ENCODE peak calls at places on chromosomes 1 and 21, in six cellular contexts. One of them, this sample, is unnamed.

GRCh38 chr1:113929750-113930498 is 800 bp downstream of the HIPK1 start:
- DNase-seq in A549: no peak
- DNase-seq in WTC11: no peak
- DNase-seq in H1: peak; percentile 69
- DNase-seq in HepG2: no peak
- DNase-seq in endothelial cell of umbilical vein: no peak
- DNase-seq in this sample: peak; percentile 77

GRCh38 chr1:93811646-93812045 is 67.4 kb downstream of the DNTTIP2 start:
- DNase-seq in A549: no peak
- DNase-seq in WTC11: no peak
- DNase-seq in H1: no peak
- DNase-seq in HepG2: no peak
- DNase-seq in endothelial cell of umbilical vein: no peak
- DNase-seq in this sample: no peak

GRCh38 chr1:166489356-166489669 is 322.5 kb upstream of the FAM78B start:
- DNase-seq in A549: no peak
- DNase-seq in WTC11: no peak
- DNase-seq in H1: no peak
- DNase-seq in HepG2: no peak
- DNase-seq in endothelial cell of umbilical vein: no peak
- DNase-seq in this sample: no peak

GRCh38 chr1:60151311-60151710 is 77.7 kb upstream of the C1orf87 start:
- DNase-seq in A549: no peak
- DNase-seq in WTC11: no peak
- DNase-seq in H1: no peak
- DNase-seq in HepG2: no peak
- DNase-seq in endothelial cell of umbilical vein: no peak
- DNase-seq in this sample: no peak

GRCh38 chr1:144551107-144551542 is 41.6 kb upstream of the PPIAL4F start:
- DNase-seq in A549: no peak
- DNase-seq in WTC11: peak; percentile 30
- DNase-seq in H1: peak; percentile 58
- DNase-seq in HepG2: no peak
- DNase-seq in endothelial cell of umbilical vein: no peak
- DNase-seq in this sample: no peak

GRCh38 chr1:6512908-6513280 is 21.4 kb upstream of the PLEKHG5 start:
- DNase-seq in A549: no peak
- DNase-seq in WTC11: no peak
- DNase-seq in H1: no peak
- DNase-seq in HepG2: no peak
- DNase-seq in endothelial cell of umbilical vein: no peak
- DNase-seq in this sample: no peak

GRCh38 chr1:36606908-36607651 is 124.4 kb upstream of the CSF3R start:
- DNase-seq in A549: no peak
- DNase-seq in WTC11: no peak
- DNase-seq in H1: no peak
- DNase-seq in HepG2: no peak
- DNase-seq in endothelial cell of umbilical vein: no peak
- DNase-seq in this sample: no peak

GRCh38 chr1:39376656-39377055 is 114.8 kb upstream of the BMP8A start:
- DNase-seq in A549: no peak
- DNase-seq in WTC11: no peak
- DNase-seq in H1: no peak
- DNase-seq in HepG2: no peak
- DNase-seq in endothelial cell of umbilical vein: no peak
- DNase-seq in this sample: no peak

GRCh38 chr1:28775121-28775942 is 36.6 kb upstream of the OPRD1 start:
- DNase-seq in A549: no peak
- DNase-seq in WTC11: peak; percentile 77
- DNase-seq in H1: peak; percentile 67
- DNase-seq in HepG2: no peak
- DNase-seq in endothelial cell of umbilical vein: peak; percentile 42
- DNase-seq in this sample: peak; percentile 42

GRCh38 chr21:41701749-41702148 is 65.1 kb downstream of the RIPK4 start:
- DNase-seq in A549: no peak
- DNase-seq in WTC11: no peak
- DNase-seq in H1: no peak
- DNase-seq in HepG2: no peak
- DNase-seq in endothelial cell of umbilical vein: no peak
- DNase-seq in this sample: no peak

GRCh38 chr1:169694304-169694703 is 17.1 kb downstream of the SELL start:
- DNase-seq in A549: no peak
- DNase-seq in WTC11: no peak
- DNase-seq in H1: no peak
- DNase-seq in HepG2: no peak
- DNase-seq in endothelial cell of umbilical vein: peak; percentile 16
- DNase-seq in this sample: no peak

GRCh38 chr1:58576727-58577675 is at the start of gene TACSTD2:
- DNase-seq in A549: no peak
- DNase-seq in WTC11: peak; percentile 83
- DNase-seq in H1: peak; percentile 83
- DNase-seq in HepG2: no peak
- DNase-seq in endothelial cell of umbilical vein: peak; percentile 77
- DNase-seq in this sample: no peak

GRCh38 chr1:226638608-226639007 is 90.0 kb downstream of the STUM start:
- DNase-seq in A549: no peak
- DNase-seq in WTC11: no peak
- DNase-seq in H1: no peak
- DNase-seq in HepG2: no peak
- DNase-seq in endothelial cell of umbilical vein: no peak
- DNase-seq in this sample: no peak

GRCh38 chr1:175576870-175577269 is 166.5 kb downstream of the TNR start:
- DNase-seq in A549: no peak
- DNase-seq in WTC11: no peak
- DNase-seq in H1: no peak
- DNase-seq in HepG2: no peak
- DNase-seq in endothelial cell of umbilical vein: no peak
- DNase-seq in this sample: no peak

DNA sequence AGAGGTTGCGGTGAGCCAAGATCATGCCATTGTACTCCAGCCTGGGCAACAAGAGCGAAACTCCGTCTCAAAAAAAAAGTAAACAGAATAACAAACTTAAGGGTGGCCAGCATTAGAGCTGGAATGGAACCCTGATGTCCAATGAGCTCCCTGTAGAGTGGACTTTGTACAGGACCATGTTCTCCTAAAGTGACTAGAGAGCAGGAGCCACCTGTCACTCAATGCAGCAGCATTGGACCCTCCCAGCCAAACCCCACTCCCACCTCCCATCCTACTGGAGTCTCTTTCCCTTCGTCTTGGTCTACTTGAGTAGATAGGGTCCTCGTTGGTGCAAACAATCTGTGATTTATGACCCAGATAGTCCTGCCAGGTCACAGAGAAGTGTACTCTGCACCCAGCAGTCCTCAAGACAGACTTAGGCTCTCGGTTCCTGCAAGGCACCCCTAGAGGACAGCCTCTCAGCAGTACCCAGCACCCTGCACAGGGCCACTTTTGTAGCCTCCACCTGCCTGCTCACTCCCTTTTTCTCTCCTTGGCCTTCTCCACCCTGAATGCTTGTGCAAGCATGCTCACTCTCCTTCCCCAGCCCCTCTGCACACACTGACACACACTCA is 69.2 kb upstream of the ZNF281 start:
- DNase-seq in A549: peak; percentile 22
- DNase-seq in WTC11: no peak
- DNase-seq in H1: no peak
- DNase-seq in HepG2: no peak
- DNase-seq in endothelial cell of umbilical vein: no peak
- DNase-seq in this sample: no peak
- TF ChIP-seq MAX in A549: no peak
- TF ChIP-seq MAX in WTC11: no peak
- TF ChIP-seq MAX in H1: no peak
- TF ChIP-seq MAX in HepG2: no peak
- TF ChIP-seq MAX in endothelial cell of umbilical vein: no peak
- TF ChIP-seq MAX in this sample: no peak

GRCh38 chr21:20729376-20729775 is 268.8 kb upstream of the NCAM2 start:
- DNase-seq in A549: no peak
- DNase-seq in WTC11: no peak
- DNase-seq in H1: no peak
- DNase-seq in HepG2: no peak
- DNase-seq in endothelial cell of umbilical vein: no peak
- DNase-seq in this sample: no peak

GRCh38 chr21:20728691-20729090 is 269.5 kb upstream of the NCAM2 start:
- DNase-seq in A549: no peak
- DNase-seq in WTC11: no peak
- DNase-seq in H1: no peak
- DNase-seq in HepG2: no peak
- DNase-seq in endothelial cell of umbilical vein: no peak
- DNase-seq in this sample: no peak

DNA sequence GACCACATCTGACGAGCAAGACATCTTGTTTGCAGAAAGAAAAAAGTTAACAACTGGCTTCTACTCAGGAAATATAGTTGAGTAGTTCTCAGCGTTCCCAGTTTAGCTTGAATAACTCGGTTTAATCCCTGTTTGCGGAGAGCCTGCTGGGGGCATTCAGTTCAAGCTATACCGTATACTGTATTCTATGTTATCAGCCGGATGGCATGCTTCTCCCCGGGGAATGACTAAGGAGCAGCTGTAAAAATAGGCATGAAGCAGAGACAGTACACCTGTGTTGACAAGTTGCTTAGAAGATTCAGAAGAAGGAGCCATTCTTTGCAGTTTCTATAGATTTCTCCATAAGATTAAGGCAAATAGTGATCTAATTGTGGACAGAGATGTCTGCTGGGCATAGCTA is 267.8 kb upstream of the NCAM2 start:
- DNase-seq in A549: no peak
- DNase-seq in WTC11: no peak
- DNase-seq in H1: no peak
- DNase-seq in HepG2: no peak
- DNase-seq in endothelial cell of umbilical vein: no peak
- DNase-seq in this sample: no peak
- TF ChIP-seq JUN in A549: no peak
- TF ChIP-seq JUN in WTC11: no peak
- TF ChIP-seq JUN in H1: no peak
- TF ChIP-seq JUN in HepG2: no peak
- TF ChIP-seq JUN in endothelial cell of umbilical vein: no peak
- TF ChIP-seq JUN in this sample: no peak

GRCh38 chr21:28872218-28872617 is 120.5 kb downstream of the LTN1 start:
- DNase-seq in A549: no peak
- DNase-seq in WTC11: no peak
- DNase-seq in H1: no peak
- DNase-seq in HepG2: no peak
- DNase-seq in endothelial cell of umbilical vein: no peak
- DNase-seq in this sample: no peak

GRCh38 chr21:28871388-28872015 is 121.2 kb downstream of the LTN1 start:
- DNase-seq in A549: no peak
- DNase-seq in WTC11: no peak
- DNase-seq in H1: no peak
- DNase-seq in HepG2: no peak
- DNase-seq in endothelial cell of umbilical vein: no peak
- DNase-seq in this sample: no peak

GRCh38 chr21:28877318-28877884 is 115.3 kb downstream of the LTN1 start:
- DNase-seq in A549: no peak
- DNase-seq in WTC11: no peak
- DNase-seq in H1: no peak
- DNase-seq in HepG2: no peak
- DNase-seq in endothelial cell of umbilical vein: no peak
- DNase-seq in this sample: no peak

DNA sequence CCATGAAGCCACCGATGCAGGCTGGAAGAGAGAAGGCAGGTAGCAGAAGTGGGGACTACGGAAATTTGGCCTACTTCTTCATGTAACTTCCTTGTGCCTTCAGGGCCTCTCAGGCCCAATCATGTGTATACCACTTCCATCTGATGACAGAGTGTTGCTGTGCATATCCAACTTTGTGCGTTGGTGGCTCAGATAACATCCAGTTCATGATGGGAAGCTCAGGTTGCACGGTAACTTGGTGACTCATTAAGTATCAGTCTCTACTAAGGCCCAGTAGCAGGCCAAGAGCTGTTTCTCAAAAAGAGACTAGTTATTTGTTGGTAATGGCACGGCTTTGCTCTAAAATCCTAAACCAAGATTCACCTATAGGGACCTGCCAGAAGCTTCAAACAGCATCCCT is 117.6 kb downstream of the LTN1 start:
- DNase-seq in A549: no peak
- DNase-seq in WTC11: no peak
- DNase-seq in H1: no peak
- DNase-seq in HepG2: no peak
- DNase-seq in endothelial cell of umbilical vein: no peak
- DNase-seq in this sample: peak; percentile 50
- TF ChIP-seq MAX in A549: no peak
- TF ChIP-seq MAX in WTC11: no peak
- TF ChIP-seq MAX in H1: no peak
- TF ChIP-seq MAX in HepG2: no peak
- TF ChIP-seq MAX in endothelial cell of umbilical vein: no peak
- TF ChIP-seq MAX in this sample: no peak

DNA sequence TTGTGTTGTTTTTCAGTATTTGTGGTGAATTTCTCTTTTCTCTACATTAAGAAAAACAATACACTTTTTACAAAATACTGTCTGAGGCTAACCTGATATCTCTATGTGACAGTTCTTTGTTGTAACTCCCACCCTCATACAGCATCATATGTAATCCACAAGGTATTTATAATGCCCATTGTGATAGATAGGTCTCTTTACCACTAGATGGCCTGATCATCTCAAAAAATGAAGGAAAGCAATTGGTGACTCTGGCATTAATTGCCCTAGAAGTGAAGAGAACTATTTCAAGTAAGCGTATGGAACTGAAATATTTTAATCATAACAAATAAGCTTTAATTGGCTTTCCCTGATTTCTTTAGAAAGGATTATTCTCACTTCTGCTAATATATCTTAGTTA is 36.2 kb upstream of the HFM1 start:
- DNase-seq in A549: no peak
- DNase-seq in WTC11: no peak
- DNase-seq in H1: no peak
- DNase-seq in HepG2: peak; percentile 3
- DNase-seq in endothelial cell of umbilical vein: peak; percentile 12
- DNase-seq in this sample: no peak
- TF ChIP-seq JUN in A549: no peak
- TF ChIP-seq JUN in WTC11: no peak
- TF ChIP-seq JUN in H1: no peak
- TF ChIP-seq JUN in HepG2: no peak
- TF ChIP-seq JUN in endothelial cell of umbilical vein: no peak
- TF ChIP-seq JUN in this sample: no peak

DNA sequence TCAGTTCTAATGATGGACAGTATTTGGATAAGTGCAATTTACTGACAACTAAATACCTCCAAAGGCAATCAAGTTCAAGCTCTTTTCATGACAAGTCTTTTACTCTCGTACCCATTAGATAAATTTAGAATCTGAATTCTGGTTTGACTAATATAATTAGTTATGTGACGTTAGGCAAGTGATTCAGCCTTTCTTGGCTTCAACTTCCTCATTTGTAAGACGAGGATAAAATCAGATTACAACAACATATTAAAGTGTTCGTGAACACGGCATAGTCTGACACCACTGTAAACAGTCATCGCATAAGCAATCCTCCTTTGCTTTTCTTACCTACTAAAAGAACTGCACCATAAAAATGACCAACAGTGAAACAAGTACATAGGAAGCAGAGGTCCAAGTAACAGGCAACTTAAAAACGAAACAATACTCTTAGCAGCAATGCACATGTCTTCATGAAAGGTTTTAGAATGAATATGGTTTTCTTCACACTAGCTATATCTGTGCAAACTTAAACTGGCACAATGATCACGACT is 25.7 kb downstream of the COA6 start:
- DNase-seq in A549: no peak
- DNase-seq in WTC11: no peak
- DNase-seq in H1: no peak
- DNase-seq in HepG2: no peak
- DNase-seq in endothelial cell of umbilical vein: no peak
- DNase-seq in this sample: no peak
- TF ChIP-seq MAX in A549: no peak
- TF ChIP-seq MAX in WTC11: no peak
- TF ChIP-seq MAX in H1: no peak
- TF ChIP-seq MAX in HepG2: no peak
- TF ChIP-seq MAX in endothelial cell of umbilical vein: no peak
- TF ChIP-seq MAX in this sample: no peak

This sample was measured in K562.